ENCODE peak calls at places on chromosomes 3 and 15, in nine cellular contexts. One of them, this sample, is unnamed.

GRCh38 chr3:22988566-22988965 is 214.6 kb upstream of the UBE2E2 start:
- DNase-seq in lung: peak
- DNase-seq in OCI-LY7: no peak
- DNase-seq in GM12865: no peak
- DNase-seq in naive thymus-derived CD4-positive, alpha-beta T cell: no peak
- DNase-seq in sigmoid colon: no peak
- DNase-seq in choroid plexus epithelial cell: no peak
- DNase-seq in AG09309: no peak
- DNase-seq in A549: peak
- DNase-seq in this sample: no peak

GRCh38 chr3:143000525-143000924 is 845 bp upstream of the U2SURP start:
- DNase-seq in naive thymus-derived CD4-positive, alpha-beta T cell: no peak
- DNase-seq in lung: no peak
- DNase-seq in sigmoid colon: no peak
- DNase-seq in AG09309: no peak
- DNase-seq in OCI-LY7: no peak
- DNase-seq in A549: no peak
- DNase-seq in choroid plexus epithelial cell: peak
- DNase-seq in GM12865: no peak
- DNase-seq in this sample: no peak

GRCh38 chr15:37709669-37710068 is 224.8 kb upstream of the TMCO5A start:
- DNase-seq in sigmoid colon: no peak
- DNase-seq in AG09309: no peak
- DNase-seq in naive thymus-derived CD4-positive, alpha-beta T cell: no peak
- DNase-seq in GM12865: no peak
- DNase-seq in lung: no peak
- DNase-seq in A549: no peak
- DNase-seq in choroid plexus epithelial cell: no peak
- DNase-seq in OCI-LY7: no peak
- DNase-seq in this sample: no peak

GRCh38 chr15:43511012-43511885 is 6.2 kb upstream of the MAP1A start:
- DNase-seq in OCI-LY7: peak
- DNase-seq in GM12865: no peak
- DNase-seq in A549: peak
- DNase-seq in choroid plexus epithelial cell: peak
- DNase-seq in AG09309: no peak
- DNase-seq in lung: no peak
- DNase-seq in naive thymus-derived CD4-positive, alpha-beta T cell: no peak
- DNase-seq in sigmoid colon: no peak
- DNase-seq in this sample: no peak

GRCh38 chr15:45573961-45574629 is 13.1 kb upstream of the BLOC1S6 start:
- DNase-seq in sigmoid colon: no peak
- DNase-seq in GM12865: peak
- DNase-seq in naive thymus-derived CD4-positive, alpha-beta T cell: no peak
- DNase-seq in lung: no peak
- DNase-seq in choroid plexus epithelial cell: peak
- DNase-seq in OCI-LY7: peak
- DNase-seq in AG09309: no peak
- DNase-seq in A549: peak
- DNase-seq in this sample: no peak

GRCh38 chr15:91706366-91707032 is 147.0 kb upstream of the SLCO3A1 start:
- DNase-seq in choroid plexus epithelial cell: peak
- DNase-seq in lung: peak
- DNase-seq in sigmoid colon: peak
- DNase-seq in naive thymus-derived CD4-positive, alpha-beta T cell: peak
- DNase-seq in OCI-LY7: peak
- DNase-seq in GM12865: peak
- DNase-seq in A549: peak
- DNase-seq in AG09309: peak
- DNase-seq in this sample: no peak

GRCh38 chr3:4730734-4731133 is 237.6 kb downstream of the ITPR1 start:
- DNase-seq in OCI-LY7: no peak
- DNase-seq in naive thymus-derived CD4-positive, alpha-beta T cell: no peak
- DNase-seq in GM12865: no peak
- DNase-seq in A549: no peak
- DNase-seq in sigmoid colon: no peak
- DNase-seq in choroid plexus epithelial cell: no peak
- DNase-seq in AG09309: no peak
- DNase-seq in lung: no peak
- DNase-seq in this sample: no peak

GRCh38 chr3:169659096-169659521 is 4.4 kb downstream of the MECOM start:
- DNase-seq in lung: no peak
- DNase-seq in A549: no peak
- DNase-seq in sigmoid colon: no peak
- DNase-seq in AG09309: no peak
- DNase-seq in naive thymus-derived CD4-positive, alpha-beta T cell: no peak
- DNase-seq in OCI-LY7: no peak
- DNase-seq in choroid plexus epithelial cell: no peak
- DNase-seq in GM12865: no peak
- DNase-seq in this sample: no peak

GRCh38 chr3:11532865-11533490 is 110.7 kb downstream of the VGLL4 start:
- DNase-seq in A549: no peak
- DNase-seq in lung: no peak
- DNase-seq in sigmoid colon: peak
- DNase-seq in OCI-LY7: no peak
- DNase-seq in naive thymus-derived CD4-positive, alpha-beta T cell: no peak
- DNase-seq in GM12865: no peak
- DNase-seq in AG09309: no peak
- DNase-seq in choroid plexus epithelial cell: peak
- DNase-seq in this sample: peak

GRCh38 chr3:49535971-49536874 is 18.1 kb upstream of the BSN start:
- DNase-seq in lung: no peak
- DNase-seq in sigmoid colon: no peak
- DNase-seq in GM12865: no peak
- DNase-seq in naive thymus-derived CD4-positive, alpha-beta T cell: no peak
- DNase-seq in choroid plexus epithelial cell: no peak
- DNase-seq in AG09309: no peak
- DNase-seq in OCI-LY7: no peak
- DNase-seq in A549: no peak
- DNase-seq in this sample: no peak

GRCh38 chr3:51974963-51975856 is at the start of gene ABHD14A:
- DNase-seq in OCI-LY7: peak
- DNase-seq in lung: peak
- DNase-seq in sigmoid colon: peak
- DNase-seq in A549: peak
- DNase-seq in naive thymus-derived CD4-positive, alpha-beta T cell: peak
- DNase-seq in AG09309: no peak
- DNase-seq in choroid plexus epithelial cell: peak
- DNase-seq in GM12865: peak
- DNase-seq in this sample: no peak

GRCh38 chr15:68900032-68900431 is 30.3 kb upstream of the SPESP1 start:
- DNase-seq in AG09309: no peak
- DNase-seq in sigmoid colon: no peak
- DNase-seq in naive thymus-derived CD4-positive, alpha-beta T cell: no peak
- DNase-seq in OCI-LY7: no peak
- DNase-seq in GM12865: no peak
- DNase-seq in A549: no peak
- DNase-seq in lung: no peak
- DNase-seq in choroid plexus epithelial cell: no peak
- DNase-seq in this sample: no peak

GRCh38 chr15:72797834-72798233 is 14.3 kb upstream of the ADPGK start:
- DNase-seq in choroid plexus epithelial cell: no peak
- DNase-seq in A549: no peak
- DNase-seq in naive thymus-derived CD4-positive, alpha-beta T cell: no peak
- DNase-seq in AG09309: no peak
- DNase-seq in lung: no peak
- DNase-seq in GM12865: no peak
- DNase-seq in OCI-LY7: no peak
- DNase-seq in sigmoid colon: no peak
- DNase-seq in this sample: no peak

GRCh38 chr15:45114076-45114750 is at the start of the genes DUOX2 and DUOXA2:
- DNase-seq in naive thymus-derived CD4-positive, alpha-beta T cell: no peak
- DNase-seq in AG09309: no peak
- DNase-seq in sigmoid colon: no peak
- DNase-seq in choroid plexus epithelial cell: no peak
- DNase-seq in OCI-LY7: no peak
- DNase-seq in lung: no peak
- DNase-seq in GM12865: no peak
- DNase-seq in A549: no peak
- DNase-seq in this sample: no peak

DNA sequence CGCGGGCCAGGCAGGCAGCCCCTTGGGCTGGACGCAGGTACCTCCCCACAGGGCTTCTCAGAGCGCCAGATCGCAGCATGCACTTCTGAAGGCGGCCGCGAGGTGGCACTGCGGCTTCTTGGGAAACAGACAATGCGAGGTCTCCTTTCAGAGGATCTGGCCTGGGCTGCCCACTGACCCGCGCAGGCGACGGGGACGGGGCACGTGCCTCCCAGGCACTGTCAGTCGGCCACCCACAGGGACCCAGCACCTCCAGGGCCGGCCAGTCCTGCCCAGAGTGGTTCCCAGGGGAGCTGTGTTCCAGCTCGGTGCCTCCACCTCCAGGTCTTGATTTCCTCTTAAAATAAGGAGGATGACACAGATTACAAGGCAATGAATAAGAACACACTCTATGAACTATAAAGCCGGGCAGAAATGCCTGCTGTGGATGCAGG is 24.4 kb upstream of the TXNRD3 start:
- DNase-seq in naive thymus-derived CD4-positive, alpha-beta T cell: peak
- DNase-seq in GM12865: peak
- DNase-seq in OCI-LY7: peak
- DNase-seq in lung: peak
- DNase-seq in AG09309: no peak
- DNase-seq in A549: peak
- DNase-seq in choroid plexus epithelial cell: peak
- DNase-seq in sigmoid colon: peak
- DNase-seq in this sample: no peak
- H3K4me3 ChIP-seq in naive thymus-derived CD4-positive, alpha-beta T cell: no peak
- H3K4me3 ChIP-seq in GM12865: no peak
- H3K4me3 ChIP-seq in OCI-LY7: peak
- H3K4me3 ChIP-seq in lung: no peak
- H3K4me3 ChIP-seq in AG09309: peak
- H3K4me3 ChIP-seq in A549: no peak
- H3K4me3 ChIP-seq in choroid plexus epithelial cell: no peak
- H3K4me3 ChIP-seq in sigmoid colon: no peak
- H3K4me3 ChIP-seq in this sample: peak

DNA sequence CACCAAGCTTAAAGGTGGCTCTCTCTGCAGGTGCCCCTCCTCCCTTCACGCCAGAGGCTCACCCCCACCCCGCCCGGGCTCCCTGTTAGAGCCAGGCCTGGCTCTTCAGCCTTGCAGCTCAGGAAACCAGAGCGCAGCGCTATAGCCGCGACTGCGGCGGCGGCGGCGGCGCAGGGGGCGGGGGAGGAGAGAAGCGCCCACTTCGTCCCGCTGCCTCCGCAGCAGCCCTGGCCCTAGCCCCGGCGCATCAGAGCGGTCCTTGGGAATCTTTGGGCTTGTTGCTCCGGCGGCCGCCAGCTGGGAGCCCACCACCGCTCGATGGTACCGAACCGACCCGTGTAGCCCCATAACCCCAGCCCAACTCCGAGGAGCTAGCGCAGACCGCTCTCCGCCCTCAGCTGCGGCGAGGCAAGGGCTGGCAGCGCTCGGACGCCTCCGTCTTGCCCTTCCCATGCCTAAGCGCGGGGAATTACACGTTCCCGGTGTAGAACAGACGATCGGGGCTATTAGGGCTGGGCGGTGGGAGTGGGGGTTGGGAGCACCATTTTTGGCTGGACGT is 1.2 kb downstream of the RASGRF1 start:
- DNase-seq in A549: no peak
- DNase-seq in AG09309: no peak
- DNase-seq in GM12865: no peak
- DNase-seq in naive thymus-derived CD4-positive, alpha-beta T cell: no peak
- DNase-seq in OCI-LY7: no peak
- DNase-seq in sigmoid colon: no peak
- DNase-seq in lung: no peak
- DNase-seq in choroid plexus epithelial cell: no peak
- DNase-seq in this sample: no peak
- H3K4me3 ChIP-seq in A549: no peak
- H3K4me3 ChIP-seq in AG09309: no peak
- H3K4me3 ChIP-seq in GM12865: no peak
- H3K4me3 ChIP-seq in naive thymus-derived CD4-positive, alpha-beta T cell: no peak
- H3K4me3 ChIP-seq in OCI-LY7: no peak
- H3K4me3 ChIP-seq in sigmoid colon: peak
- H3K4me3 ChIP-seq in lung: peak
- H3K4me3 ChIP-seq in choroid plexus epithelial cell: no peak
- H3K4me3 ChIP-seq in this sample: no peak

GRCh38 chr15:93036922-93037321 is 52.1 kb downstream of the RGMA start:
- DNase-seq in OCI-LY7: no peak
- DNase-seq in AG09309: no peak
- DNase-seq in lung: no peak
- DNase-seq in GM12865: no peak
- DNase-seq in A549: no peak
- DNase-seq in naive thymus-derived CD4-positive, alpha-beta T cell: no peak
- DNase-seq in choroid plexus epithelial cell: no peak
- DNase-seq in sigmoid colon: peak
- DNase-seq in this sample: no peak
- H3K4me3 ChIP-seq in OCI-LY7: no peak
- H3K4me3 ChIP-seq in AG09309: no peak
- H3K4me3 ChIP-seq in lung: no peak
- H3K4me3 ChIP-seq in GM12865: no peak
- H3K4me3 ChIP-seq in A549: no peak
- H3K4me3 ChIP-seq in naive thymus-derived CD4-positive, alpha-beta T cell: no peak
- H3K4me3 ChIP-seq in choroid plexus epithelial cell: no peak
- H3K4me3 ChIP-seq in sigmoid colon: no peak
- H3K4me3 ChIP-seq in this sample: no peak

GRCh38 chr15:96332854-96333193 is 2.3 kb downstream of the NR2F2 start:
- DNase-seq in GM12865: no peak
- DNase-seq in naive thymus-derived CD4-positive, alpha-beta T cell: no peak
- DNase-seq in OCI-LY7: no peak
- DNase-seq in AG09309: no peak
- DNase-seq in sigmoid colon: no peak
- DNase-seq in choroid plexus epithelial cell: peak
- DNase-seq in A549: no peak
- DNase-seq in lung: no peak
- DNase-seq in this sample: no peak
- H3K4me3 ChIP-seq in GM12865: peak
- H3K4me3 ChIP-seq in naive thymus-derived CD4-positive, alpha-beta T cell: no peak
- H3K4me3 ChIP-seq in OCI-LY7: no peak
- H3K4me3 ChIP-seq in AG09309: peak
- H3K4me3 ChIP-seq in sigmoid colon: peak
- H3K4me3 ChIP-seq in choroid plexus epithelial cell: peak
- H3K4me3 ChIP-seq in A549: peak
- H3K4me3 ChIP-seq in lung: peak
- H3K4me3 ChIP-seq in this sample: peak